ENCODE peak calls at places on chromosomes 3 and 15, in six cellular contexts. One of them, this sample, is unnamed.

GRCh38 chr3:61956236-61956635 is 394.9 kb downstream of the PTPRG start:
- DNase-seq in endothelial cell of umbilical vein: no peak
- DNase-seq in spleen: no peak
- DNase-seq in GM12891: no peak
- DNase-seq in body of pancreas: no peak
- DNase-seq in breast epithelium: no peak
- DNase-seq in this sample: no peak

GRCh38 chr3:149688122-149688757 is 30.4 kb upstream of the WWTR1 start:
- DNase-seq in body of pancreas: no peak
- DNase-seq in GM12891: no peak
- DNase-seq in breast epithelium: no peak
- DNase-seq in endothelial cell of umbilical vein: no peak
- DNase-seq in spleen: no peak
- DNase-seq in this sample: no peak

GRCh38 chr3:81545572-81545971 is 215.9 kb downstream of the GBE1 start:
- DNase-seq in endothelial cell of umbilical vein: no peak
- DNase-seq in breast epithelium: no peak
- DNase-seq in spleen: no peak
- DNase-seq in body of pancreas: no peak
- DNase-seq in GM12891: no peak
- DNase-seq in this sample: no peak

GRCh38 chr15:77541421-77542181 is 91.1 kb downstream of the LINGO1 start:
- DNase-seq in GM12891: no peak
- DNase-seq in endothelial cell of umbilical vein: no peak
- DNase-seq in body of pancreas: no peak
- DNase-seq in spleen: peak
- DNase-seq in breast epithelium: no peak
- DNase-seq in this sample: no peak

GRCh38 chr3:45054196-45054857 is 28.2 kb downstream of the CLEC3B start:
- DNase-seq in body of pancreas: no peak
- DNase-seq in endothelial cell of umbilical vein: no peak
- DNase-seq in spleen: no peak
- DNase-seq in GM12891: no peak
- DNase-seq in breast epithelium: no peak
- DNase-seq in this sample: peak

GRCh38 chr3:195888311-195888761 is 20.0 kb downstream of the TNK2 start:
- DNase-seq in GM12891: no peak
- DNase-seq in spleen: no peak
- DNase-seq in endothelial cell of umbilical vein: no peak
- DNase-seq in body of pancreas: no peak
- DNase-seq in breast epithelium: no peak
- DNase-seq in this sample: no peak

GRCh38 chr3:188421836-188422540 is 268.0 kb downstream of the LPP start:
- DNase-seq in GM12891: no peak
- DNase-seq in body of pancreas: peak
- DNase-seq in endothelial cell of umbilical vein: no peak
- DNase-seq in spleen: peak
- DNase-seq in breast epithelium: no peak
- DNase-seq in this sample: no peak

GRCh38 chr3:189803254-189803653 is 172.1 kb downstream of the TP63 start:
- DNase-seq in GM12891: no peak
- DNase-seq in spleen: no peak
- DNase-seq in endothelial cell of umbilical vein: no peak
- DNase-seq in breast epithelium: no peak
- DNase-seq in body of pancreas: no peak
- DNase-seq in this sample: no peak

GRCh38 chr3:74613060-74613459 is 1.4 kb downstream of the CNTN3 start:
- DNase-seq in endothelial cell of umbilical vein: no peak
- DNase-seq in GM12891: no peak
- DNase-seq in breast epithelium: no peak
- DNase-seq in spleen: no peak
- DNase-seq in body of pancreas: no peak
- DNase-seq in this sample: no peak

GRCh38 chr3:113088616-113089015 is 97.8 kb downstream of the GTPBP8 start:
- DNase-seq in GM12891: no peak
- DNase-seq in spleen: no peak
- DNase-seq in endothelial cell of umbilical vein: no peak
- DNase-seq in body of pancreas: no peak
- DNase-seq in breast epithelium: no peak
- DNase-seq in this sample: no peak

GRCh38 chr15:69719527-69719926 is 266.9 kb downstream of the RPLP1 start:
- DNase-seq in body of pancreas: no peak
- DNase-seq in breast epithelium: no peak
- DNase-seq in GM12891: no peak
- DNase-seq in endothelial cell of umbilical vein: no peak
- DNase-seq in spleen: peak
- DNase-seq in this sample: no peak

GRCh38 chr3:151203053-151203420 is at the start of gene GPR171:
- DNase-seq in endothelial cell of umbilical vein: no peak
- DNase-seq in body of pancreas: no peak
- DNase-seq in GM12891: no peak
- DNase-seq in spleen: no peak
- DNase-seq in breast epithelium: no peak
- DNase-seq in this sample: no peak
- TF ChIP-seq POLR2A in endothelial cell of umbilical vein: no peak
- TF ChIP-seq POLR2A in body of pancreas: peak
- TF ChIP-seq POLR2A in GM12891: no peak
- TF ChIP-seq POLR2A in spleen: no peak
- TF ChIP-seq POLR2A in breast epithelium: no peak
- TF ChIP-seq POLR2A in this sample: no peak

GRCh38 chr15:74696398-74696729 is 540 bp upstream of the EDC3 start:
- DNase-seq in GM12891: no peak
- DNase-seq in breast epithelium: no peak
- DNase-seq in spleen: no peak
- DNase-seq in body of pancreas: no peak
- DNase-seq in endothelial cell of umbilical vein: no peak
- DNase-seq in this sample: no peak

GRCh38 chr15:74696808-74697207 is 984 bp upstream of the EDC3 start:
- DNase-seq in endothelial cell of umbilical vein: no peak
- DNase-seq in body of pancreas: no peak
- DNase-seq in breast epithelium: no peak
- DNase-seq in GM12891: no peak
- DNase-seq in spleen: no peak
- DNase-seq in this sample: no peak

GRCh38 chr15:74692327-74692726 is 3.5 kb downstream of the EDC3 start:
- DNase-seq in GM12891: no peak
- DNase-seq in breast epithelium: no peak
- DNase-seq in spleen: no peak
- DNase-seq in body of pancreas: no peak
- DNase-seq in endothelial cell of umbilical vein: no peak
- DNase-seq in this sample: no peak

GRCh38 chr15:74695597-74696397 is at the start of gene EDC3:
- DNase-seq in spleen: peak
- DNase-seq in body of pancreas: peak
- DNase-seq in endothelial cell of umbilical vein: peak
- DNase-seq in breast epithelium: peak
- DNase-seq in GM12891: peak
- DNase-seq in this sample: peak
- TF ChIP-seq POLR2A in spleen: no peak
- TF ChIP-seq POLR2A in body of pancreas: peak
- TF ChIP-seq POLR2A in endothelial cell of umbilical vein: peak
- TF ChIP-seq POLR2A in breast epithelium: peak
- TF ChIP-seq POLR2A in GM12891: peak
- TF ChIP-seq POLR2A in this sample: peak

GRCh38 chr15:47460775-47461174 is 256.5 kb upstream of the SEMA6D start:
- DNase-seq in body of pancreas: no peak
- DNase-seq in GM12891: no peak
- DNase-seq in spleen: no peak
- DNase-seq in breast epithelium: no peak
- DNase-seq in endothelial cell of umbilical vein: peak
- DNase-seq in this sample: peak
- TF ChIP-seq POLR2A in body of pancreas: no peak
- TF ChIP-seq POLR2A in GM12891: no peak
- TF ChIP-seq POLR2A in spleen: no peak
- TF ChIP-seq POLR2A in breast epithelium: no peak
- TF ChIP-seq POLR2A in endothelial cell of umbilical vein: no peak
- TF ChIP-seq POLR2A in this sample: no peak

GRCh38 chr3:9113040-9113439 is 136.4 kb downstream of the SRGAP3 start:
- DNase-seq in body of pancreas: no peak
- DNase-seq in spleen: no peak
- DNase-seq in breast epithelium: no peak
- DNase-seq in endothelial cell of umbilical vein: no peak
- DNase-seq in GM12891: no peak
- DNase-seq in this sample: no peak

GRCh38 chr3:9110316-9110715 is 139.1 kb downstream of the SRGAP3 start:
- DNase-seq in spleen: no peak
- DNase-seq in endothelial cell of umbilical vein: no peak
- DNase-seq in body of pancreas: no peak
- DNase-seq in breast epithelium: no peak
- DNase-seq in GM12891: no peak
- DNase-seq in this sample: no peak

GRCh38 chr3:9109570-9109914 is 139.9 kb downstream of the SRGAP3 start:
- DNase-seq in GM12891: no peak
- DNase-seq in body of pancreas: no peak
- DNase-seq in breast epithelium: no peak
- DNase-seq in spleen: no peak
- DNase-seq in endothelial cell of umbilical vein: no peak
- DNase-seq in this sample: no peak

GRCh38 chr3:9110802-9111201 is 138.6 kb downstream of the SRGAP3 start:
- DNase-seq in spleen: no peak
- DNase-seq in body of pancreas: no peak
- DNase-seq in endothelial cell of umbilical vein: no peak
- DNase-seq in breast epithelium: no peak
- DNase-seq in GM12891: no peak
- DNase-seq in this sample: no peak

DNA sequence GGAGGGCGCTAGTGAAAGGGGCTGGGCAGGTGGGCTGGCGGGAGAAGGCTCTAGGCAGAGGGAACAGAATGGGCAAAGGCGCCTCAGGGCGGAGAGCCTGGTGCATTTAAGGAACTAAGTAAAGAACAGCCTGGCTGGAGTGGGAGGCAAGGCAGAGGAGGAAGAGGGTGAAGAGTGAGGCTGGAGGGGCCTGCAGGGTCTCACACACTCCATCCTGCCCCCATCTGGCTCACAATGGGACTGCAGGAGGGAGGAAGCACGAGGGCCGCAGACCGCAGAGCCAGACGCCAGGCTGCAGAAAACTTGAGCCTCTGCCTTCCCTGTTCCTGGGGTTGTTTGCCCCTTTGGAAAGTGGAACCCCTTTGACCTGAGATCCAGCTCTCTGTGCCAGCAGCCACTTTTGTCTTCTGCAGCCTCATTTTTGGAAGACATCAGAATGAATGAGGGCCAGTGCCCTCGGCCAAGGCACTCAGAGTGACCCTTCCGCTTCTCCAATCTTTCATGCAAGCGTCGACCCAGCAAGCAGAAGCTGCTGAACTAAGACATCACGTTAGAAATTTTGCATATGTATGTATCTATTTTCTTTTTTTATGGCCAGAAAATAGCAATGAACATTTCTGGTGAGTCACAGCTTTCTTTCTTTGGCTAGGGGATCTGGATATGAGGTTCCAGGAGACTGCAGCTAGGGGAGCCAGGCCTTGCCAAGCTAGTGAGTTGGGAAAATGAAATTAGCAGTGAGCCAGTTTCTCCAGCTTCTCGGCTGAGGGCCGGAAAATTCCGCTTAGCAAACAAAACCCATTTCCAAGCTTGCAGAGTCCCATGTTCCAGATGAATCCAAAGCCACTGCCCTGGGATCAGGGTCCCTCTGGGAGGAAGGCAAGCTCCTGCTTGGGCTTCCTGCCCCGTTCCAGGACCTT is 137.8 kb downstream of the SRGAP3 start:
- DNase-seq in breast epithelium: no peak
- DNase-seq in endothelial cell of umbilical vein: no peak
- DNase-seq in GM12891: no peak
- DNase-seq in spleen: no peak
- DNase-seq in body of pancreas: no peak
- DNase-seq in this sample: peak
- TF ChIP-seq POLR2A in breast epithelium: no peak
- TF ChIP-seq POLR2A in endothelial cell of umbilical vein: no peak
- TF ChIP-seq POLR2A in GM12891: no peak
- TF ChIP-seq POLR2A in spleen: no peak
- TF ChIP-seq POLR2A in body of pancreas: no peak
- TF ChIP-seq POLR2A in this sample: no peak

DNA sequence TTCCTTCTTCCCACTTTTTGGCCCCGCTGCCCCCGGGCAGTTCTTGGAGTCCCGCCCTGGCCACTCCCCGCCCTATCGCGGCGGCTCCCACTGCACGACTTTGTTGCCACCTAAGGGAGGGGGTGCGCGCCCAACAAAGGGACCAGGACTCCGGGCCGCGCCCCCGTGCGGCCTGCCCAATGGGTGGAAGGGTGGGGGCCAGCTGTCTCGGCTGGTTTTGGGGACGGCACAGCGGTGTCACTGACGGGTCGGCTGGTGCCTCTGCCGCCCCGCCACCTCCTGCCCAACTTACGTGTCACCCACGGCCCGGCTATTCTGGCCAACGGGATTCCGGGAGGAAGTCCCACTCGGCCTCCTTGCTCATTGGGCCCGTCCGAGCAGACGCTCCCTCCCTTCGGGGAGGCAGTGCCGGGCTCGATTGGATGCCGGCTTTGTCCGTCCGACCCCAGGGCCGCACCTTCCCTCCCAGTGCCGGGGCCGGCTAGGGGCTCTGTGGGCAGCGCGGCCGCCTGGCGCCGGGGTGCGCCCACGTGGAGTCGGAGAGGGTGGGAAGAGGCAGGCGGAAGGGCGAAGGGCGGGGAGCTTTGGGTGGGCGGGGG is at the start of gene GOLIM4:
- DNase-seq in spleen: peak
- DNase-seq in endothelial cell of umbilical vein: peak
- DNase-seq in body of pancreas: peak
- DNase-seq in breast epithelium: peak
- DNase-seq in GM12891: peak
- DNase-seq in this sample: peak
- TF ChIP-seq POLR2A in spleen: peak
- TF ChIP-seq POLR2A in endothelial cell of umbilical vein: peak
- TF ChIP-seq POLR2A in body of pancreas: peak
- TF ChIP-seq POLR2A in breast epithelium: peak
- TF ChIP-seq POLR2A in GM12891: no peak
- TF ChIP-seq POLR2A in this sample: peak

This sample was measured in gastrocnemius medialis.